ENCODE peak calls at places on chromosomes 13 and 19, in nine cellular contexts. One of them, this sample, is unnamed.

GRCh38 chr19:35375505-35376307 is 4.8 kb downstream of the GPR42 start:
- DNase-seq in fibroblast of mammary gland: no peak
- DNase-seq in left ventricle myocardium inferior: no peak
- DNase-seq in AG04450: no peak
- DNase-seq in CD8-positive, alpha-beta T cell: no peak
- DNase-seq in endothelial cell: no peak
- DNase-seq in progenitor cell of endocrine pancreas: no peak
- DNase-seq in heart left ventricle: no peak
- DNase-seq in cardiac muscle cell: no peak
- DNase-seq in this sample: no peak

GRCh38 chr19:532578-533484 is 1.3 kb downstream of the CDC34 start:
- DNase-seq in fibroblast of mammary gland: peak; percentile 74
- DNase-seq in left ventricle myocardium inferior: peak; percentile 86
- DNase-seq in AG04450: no peak
- DNase-seq in CD8-positive, alpha-beta T cell: peak; percentile 30
- DNase-seq in endothelial cell: peak; percentile 58
- DNase-seq in progenitor cell of endocrine pancreas: no peak
- DNase-seq in heart left ventricle: peak; percentile 82
- DNase-seq in cardiac muscle cell: peak; percentile 68
- DNase-seq in this sample: peak; percentile 51

GRCh38 chr19:41353466-41354342 is at the start of gene TGFB1:
- DNase-seq in fibroblast of mammary gland: peak; percentile 81
- DNase-seq in left ventricle myocardium inferior: peak; percentile 89
- DNase-seq in AG04450: peak; percentile 76
- DNase-seq in CD8-positive, alpha-beta T cell: peak; percentile 93
- DNase-seq in endothelial cell: peak; percentile 85
- DNase-seq in progenitor cell of endocrine pancreas: peak; percentile 66
- DNase-seq in heart left ventricle: peak; percentile 91
- DNase-seq in cardiac muscle cell: peak; percentile 95
- DNase-seq in this sample: peak; percentile 63

GRCh38 chr19:53664760-53665159 is 33.0 kb downstream of the DPRX start:
- DNase-seq in fibroblast of mammary gland: no peak
- DNase-seq in left ventricle myocardium inferior: no peak
- DNase-seq in AG04450: no peak
- DNase-seq in CD8-positive, alpha-beta T cell: no peak
- DNase-seq in endothelial cell: no peak
- DNase-seq in progenitor cell of endocrine pancreas: no peak
- DNase-seq in heart left ventricle: no peak
- DNase-seq in cardiac muscle cell: no peak
- DNase-seq in this sample: no peak

GRCh38 chr13:35768126-35768525 is 291.6 kb upstream of the MAB21L1 start:
- DNase-seq in fibroblast of mammary gland: no peak
- DNase-seq in left ventricle myocardium inferior: no peak
- DNase-seq in AG04450: no peak
- DNase-seq in CD8-positive, alpha-beta T cell: no peak
- DNase-seq in endothelial cell: no peak
- DNase-seq in progenitor cell of endocrine pancreas: no peak
- DNase-seq in heart left ventricle: no peak
- DNase-seq in cardiac muscle cell: no peak
- DNase-seq in this sample: no peak

GRCh38 chr13:18995259-18995873 is 186.3 kb downstream of the TUBA3C start:
- DNase-seq in fibroblast of mammary gland: no peak
- DNase-seq in left ventricle myocardium inferior: no peak
- DNase-seq in AG04450: no peak
- DNase-seq in CD8-positive, alpha-beta T cell: no peak
- DNase-seq in endothelial cell: no peak
- DNase-seq in progenitor cell of endocrine pancreas: no peak
- DNase-seq in heart left ventricle: no peak
- DNase-seq in cardiac muscle cell: no peak
- DNase-seq in this sample: no peak

GRCh38 chr13:32165791-32166190 is 134.2 kb downstream of the FRY start:
- DNase-seq in fibroblast of mammary gland: peak; percentile 24
- DNase-seq in left ventricle myocardium inferior: peak; percentile 74
- DNase-seq in AG04450: no peak
- DNase-seq in CD8-positive, alpha-beta T cell: no peak
- DNase-seq in endothelial cell: no peak
- DNase-seq in progenitor cell of endocrine pancreas: no peak
- DNase-seq in heart left ventricle: peak; percentile 64
- DNase-seq in cardiac muscle cell: no peak
- DNase-seq in this sample: no peak

GRCh38 chr19:46296722-46297431 is at the start of gene HIF3A:
- DNase-seq in fibroblast of mammary gland: peak; percentile 39
- DNase-seq in left ventricle myocardium inferior: peak; percentile 67
- DNase-seq in AG04450: no peak
- DNase-seq in CD8-positive, alpha-beta T cell: no peak
- DNase-seq in endothelial cell: peak; percentile 90
- DNase-seq in progenitor cell of endocrine pancreas: peak; percentile 82
- DNase-seq in heart left ventricle: peak; percentile 48
- DNase-seq in cardiac muscle cell: peak; percentile 85
- DNase-seq in this sample: no peak

GRCh38 chr13:112873851-112874750 is 94.9 kb upstream of the MCF2L start:
- DNase-seq in fibroblast of mammary gland: peak; percentile 58
- DNase-seq in left ventricle myocardium inferior: peak; percentile 80
- DNase-seq in AG04450: peak; percentile 10
- DNase-seq in CD8-positive, alpha-beta T cell: peak; percentile 57
- DNase-seq in endothelial cell: peak; percentile 84
- DNase-seq in progenitor cell of endocrine pancreas: peak; percentile 77
- DNase-seq in heart left ventricle: peak; percentile 78
- DNase-seq in cardiac muscle cell: peak; percentile 75
- DNase-seq in this sample: peak; percentile 48

DNA sequence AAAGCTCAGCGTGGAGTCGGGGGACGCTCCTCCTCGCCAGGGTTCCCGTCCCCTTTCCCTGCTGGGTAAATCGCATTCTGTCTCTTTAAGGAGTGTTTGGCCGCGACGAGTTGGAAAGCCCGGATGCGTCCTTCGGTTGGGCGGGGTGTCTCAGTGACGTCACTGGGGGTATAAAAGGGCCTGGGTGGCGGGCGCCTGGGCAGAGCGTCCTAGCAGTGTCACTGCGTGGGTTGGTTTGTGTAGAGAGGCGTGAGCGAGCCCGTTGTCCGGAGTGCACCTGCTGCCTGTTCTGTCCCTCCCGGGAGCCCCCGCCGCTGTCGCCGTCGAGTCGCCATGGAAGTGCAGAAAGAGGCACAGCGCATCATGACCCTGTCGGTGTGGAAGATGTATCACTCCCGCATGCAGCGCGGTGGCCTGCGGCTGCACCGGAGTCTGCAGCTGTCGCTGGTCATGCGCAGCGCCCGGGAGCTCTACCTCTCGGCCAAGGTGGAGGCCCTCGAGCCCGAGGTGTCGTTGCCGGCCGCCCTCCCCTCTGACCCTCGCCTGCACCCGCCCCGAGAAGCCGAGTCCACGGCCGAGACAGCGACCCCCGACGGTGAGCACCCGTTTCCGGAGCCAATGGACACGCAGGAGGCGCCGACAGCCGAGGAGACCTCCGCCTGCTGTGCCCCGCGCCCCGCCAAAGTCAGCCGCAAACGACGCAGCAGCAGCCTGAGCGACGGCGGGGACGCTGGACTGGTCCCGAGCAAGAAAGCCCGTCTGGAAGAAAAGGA is 2.8 kb downstream of the IER2 start:
- DNase-seq in fibroblast of mammary gland: peak; percentile 92
- DNase-seq in left ventricle myocardium inferior: peak; percentile 94
- DNase-seq in AG04450: peak; percentile 89
- DNase-seq in CD8-positive, alpha-beta T cell: peak; percentile 98
- DNase-seq in endothelial cell: peak; percentile 97
- DNase-seq in progenitor cell of endocrine pancreas: peak; percentile 96
- DNase-seq in heart left ventricle: peak; percentile 98
- DNase-seq in cardiac muscle cell: peak; percentile 95
- DNase-seq in this sample: peak; percentile 93
- TF ChIP-seq CTCF in fibroblast of mammary gland: no peak
- TF ChIP-seq CTCF in left ventricle myocardium inferior: peak; percentile 30
- TF ChIP-seq CTCF in AG04450: peak; percentile 22
- TF ChIP-seq CTCF in CD8-positive, alpha-beta T cell: no peak
- TF ChIP-seq CTCF in endothelial cell: no peak
- TF ChIP-seq CTCF in progenitor cell of endocrine pancreas: peak; percentile 30
- TF ChIP-seq CTCF in heart left ventricle: peak; percentile 22
- TF ChIP-seq CTCF in cardiac muscle cell: no peak
- TF ChIP-seq CTCF in this sample: peak; percentile 2

DNA sequence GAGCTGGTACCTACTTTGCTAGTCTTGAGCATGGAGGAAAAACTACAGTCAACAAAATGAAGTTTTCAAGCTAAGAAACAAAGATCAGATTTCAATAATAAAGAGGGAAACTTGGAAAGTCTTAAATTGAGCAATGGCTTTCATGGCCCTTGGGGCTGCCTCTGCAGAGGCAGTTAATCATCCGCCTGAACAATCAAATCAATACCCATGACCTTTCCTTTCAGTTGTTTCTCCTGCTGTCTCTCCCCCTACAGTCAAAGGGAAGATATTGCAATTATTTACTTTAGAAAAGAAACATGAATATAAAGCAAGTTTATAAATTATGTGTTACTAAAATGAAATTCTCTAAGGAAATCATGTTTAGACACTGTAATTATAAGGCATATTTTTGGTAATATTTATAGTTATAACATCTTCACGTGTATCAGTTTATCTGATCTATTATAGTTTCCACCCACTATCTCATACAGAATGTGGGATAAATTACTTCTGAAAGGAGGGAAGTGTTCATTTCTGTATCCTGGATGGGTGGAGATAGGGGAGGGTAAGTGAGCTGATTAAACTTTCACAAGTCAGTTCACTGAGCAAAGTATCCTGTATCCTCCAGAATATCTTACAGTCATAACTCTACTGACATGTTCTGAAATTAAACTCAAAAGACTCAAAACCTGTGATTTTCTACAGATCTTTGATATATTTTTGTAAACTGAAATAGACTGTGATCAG is 72.4 kb upstream of the TSC22D1 start:
- DNase-seq in fibroblast of mammary gland: peak; percentile 56
- DNase-seq in left ventricle myocardium inferior: no peak
- DNase-seq in AG04450: no peak
- DNase-seq in CD8-positive, alpha-beta T cell: no peak
- DNase-seq in endothelial cell: no peak
- DNase-seq in progenitor cell of endocrine pancreas: no peak
- DNase-seq in heart left ventricle: no peak
- DNase-seq in cardiac muscle cell: peak; percentile 22
- DNase-seq in this sample: peak; percentile 21
- TF ChIP-seq CTCF in fibroblast of mammary gland: peak; percentile 52
- TF ChIP-seq CTCF in left ventricle myocardium inferior: peak; percentile 41
- TF ChIP-seq CTCF in AG04450: peak; percentile 28
- TF ChIP-seq CTCF in CD8-positive, alpha-beta T cell: peak; percentile 51
- TF ChIP-seq CTCF in endothelial cell: peak; percentile 68
- TF ChIP-seq CTCF in progenitor cell of endocrine pancreas: peak; percentile 69
- TF ChIP-seq CTCF in heart left ventricle: peak; percentile 34
- TF ChIP-seq CTCF in cardiac muscle cell: peak; percentile 41
- TF ChIP-seq CTCF in this sample: peak; percentile 46

GRCh38 chr19:43575156-43575950 is at the start of the genes PINLYP and XRCC1:
- DNase-seq in fibroblast of mammary gland: peak; percentile 98
- DNase-seq in left ventricle myocardium inferior: peak; percentile 97
- DNase-seq in AG04450: peak; percentile 94
- DNase-seq in CD8-positive, alpha-beta T cell: peak; percentile 96
- DNase-seq in endothelial cell: peak; percentile 96
- DNase-seq in progenitor cell of endocrine pancreas: peak; percentile 90
- DNase-seq in heart left ventricle: peak; percentile 99
- DNase-seq in cardiac muscle cell: peak; percentile 99
- DNase-seq in this sample: peak; percentile 98

GRCh38 chr19:43574424-43575155 is 737 bp downstream of the XRCC1 start:
- DNase-seq in fibroblast of mammary gland: peak; percentile 55
- DNase-seq in left ventricle myocardium inferior: no peak
- DNase-seq in AG04450: no peak
- DNase-seq in CD8-positive, alpha-beta T cell: no peak
- DNase-seq in endothelial cell: no peak
- DNase-seq in progenitor cell of endocrine pancreas: no peak
- DNase-seq in heart left ventricle: no peak
- DNase-seq in cardiac muscle cell: peak; percentile 41
- DNase-seq in this sample: no peak

GRCh38 chr19:43570174-43570791 is 5.0 kb downstream of the XRCC1 start:
- DNase-seq in fibroblast of mammary gland: no peak
- DNase-seq in left ventricle myocardium inferior: no peak
- DNase-seq in AG04450: no peak
- DNase-seq in CD8-positive, alpha-beta T cell: no peak
- DNase-seq in endothelial cell: no peak
- DNase-seq in progenitor cell of endocrine pancreas: no peak
- DNase-seq in heart left ventricle: no peak
- DNase-seq in cardiac muscle cell: no peak
- DNase-seq in this sample: no peak

GRCh38 chr19:43575955-43576451 is 402 bp downstream of the PINLYP start:
- DNase-seq in fibroblast of mammary gland: no peak
- DNase-seq in left ventricle myocardium inferior: no peak
- DNase-seq in AG04450: no peak
- DNase-seq in CD8-positive, alpha-beta T cell: no peak
- DNase-seq in endothelial cell: no peak
- DNase-seq in progenitor cell of endocrine pancreas: no peak
- DNase-seq in heart left ventricle: no peak
- DNase-seq in cardiac muscle cell: no peak
- DNase-seq in this sample: no peak

DNA sequence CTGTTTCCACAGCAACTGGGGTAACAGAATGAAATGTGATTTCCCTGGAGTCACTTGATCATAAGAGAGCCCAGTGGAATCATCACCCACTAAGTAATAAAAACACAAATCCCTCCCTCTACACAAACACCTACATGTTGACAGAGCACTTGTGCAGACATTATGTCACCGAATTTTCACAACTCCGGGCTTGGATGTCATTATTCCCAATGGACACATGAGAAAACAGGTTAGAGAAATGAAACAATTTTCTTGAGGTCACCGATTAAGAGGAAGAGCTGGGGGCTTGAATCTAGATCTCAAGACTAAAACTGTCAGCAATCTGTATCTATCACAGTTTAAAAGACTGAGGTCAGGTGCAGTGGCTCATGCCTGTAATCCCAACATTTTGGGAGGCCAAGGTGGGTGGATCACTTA is 3.1 kb downstream of the XRCC1 start:
- DNase-seq in fibroblast of mammary gland: no peak
- DNase-seq in left ventricle myocardium inferior: no peak
- DNase-seq in AG04450: no peak
- DNase-seq in CD8-positive, alpha-beta T cell: no peak
- DNase-seq in endothelial cell: no peak
- DNase-seq in progenitor cell of endocrine pancreas: no peak
- DNase-seq in heart left ventricle: no peak
- DNase-seq in cardiac muscle cell: no peak
- DNase-seq in this sample: no peak
- TF ChIP-seq CTCF in fibroblast of mammary gland: no peak
- TF ChIP-seq CTCF in left ventricle myocardium inferior: no peak
- TF ChIP-seq CTCF in AG04450: no peak
- TF ChIP-seq CTCF in CD8-positive, alpha-beta T cell: no peak
- TF ChIP-seq CTCF in endothelial cell: no peak
- TF ChIP-seq CTCF in progenitor cell of endocrine pancreas: no peak
- TF ChIP-seq CTCF in heart left ventricle: no peak
- TF ChIP-seq CTCF in cardiac muscle cell: no peak
- TF ChIP-seq CTCF in this sample: no peak

GRCh38 chr19:4457654-4458406 is at the start of gene UBXN6:
- DNase-seq in fibroblast of mammary gland: peak; percentile 98
- DNase-seq in left ventricle myocardium inferior: peak; percentile 97
- DNase-seq in AG04450: peak; percentile 97
- DNase-seq in CD8-positive, alpha-beta T cell: peak; percentile 97
- DNase-seq in endothelial cell: peak; percentile 97
- DNase-seq in progenitor cell of endocrine pancreas: peak; percentile 93
- DNase-seq in heart left ventricle: peak; percentile 97
- DNase-seq in cardiac muscle cell: peak; percentile 99
- DNase-seq in this sample: peak; percentile 92
- TF ChIP-seq CTCF in fibroblast of mammary gland: no peak
- TF ChIP-seq CTCF in left ventricle myocardium inferior: peak; percentile 37
- TF ChIP-seq CTCF in AG04450: no peak
- TF ChIP-seq CTCF in CD8-positive, alpha-beta T cell: no peak
- TF ChIP-seq CTCF in endothelial cell: no peak
- TF ChIP-seq CTCF in progenitor cell of endocrine pancreas: no peak
- TF ChIP-seq CTCF in heart left ventricle: peak; percentile 9
- TF ChIP-seq CTCF in cardiac muscle cell: no peak
- TF ChIP-seq CTCF in this sample: no peak

This sample was measured in HCT116.